ENCODE peak calls at places on chromosome 10, in four cellular contexts. C is stimulated activated CD8-positive, alpha-beta memory T cell treated with anti-CD3 and anti-CD28 coated beads, Interleukin-12 subunit alpha, Interleukin-12 subunit beta, amount 100 ng/mL, for 4 hours; T is HFFc6; L is nephron progenitor cell. K is an unnamed sample.

GRCh38 chr10:58352956-58353610 is 18.3 kb downstream of the UBE2D1 start:
- DNase-seq in C (no peak), T (no peak), L (no peak), K (no peak)

GRCh38 chr10:5811387-5811821 is 1.8 kb downstream of the GDI2 start:
- DNase-seq in C (no peak), T (peak), L (no peak), K (no peak)

GRCh38 chr10:118259288-118259906 is 82.7 kb downstream of the FAM204A start:
- DNase-seq in C (no peak), T (no peak), L (peak), K (no peak)

GRCh38 chr10:124587811-124588211 is 126.2 kb downstream of the LHPP start:
- DNase-seq in C (no peak), T (no peak), L (no peak), K (peak)

GRCh38 chr10:94626476-94626875 is 57.1 kb upstream of the CYP2C18 start:
- DNase-seq in C (no peak), T (no peak), L (no peak), K (no peak)

GRCh38 chr10:131825960-131826650 is 74.7 kb upstream of the PPP2R2D start:
- DNase-seq in C (no peak), T (no peak), L (no peak), K (peak)

GRCh38 chr10:19930936-19931859 is 115.0 kb downstream of the PLXDC2 start:
- DNase-seq in C (no peak), T (no peak), L (peak), K (no peak)

GRCh38 chr10:124092270-124093075 is 925 bp downstream of the CHST15 start:
- DNase-seq in C (no peak), T (peak), L (peak), K (peak)

GRCh38 chr10:125203186-125203800 is 42.9 kb upstream of the CTBP2 start:
- DNase-seq in C (no peak), T (no peak), L (no peak), K (no peak)

GRCh38 chr10:49742683-49743463 is 19.2 kb downstream of the OGDHL start:
- DNase-seq in C (no peak), T (no peak), L (no peak), K (no peak)

GRCh38 chr10:103445767-103446567 is 6.2 kb downstream of the CALHM2 start:
- DNase-seq in C (no peak), T (peak), L (no peak), K (no peak)

GRCh38 chr10:58582045-58582444 is 69.4 kb downstream of the BICC1 start:
- DNase-seq in C (no peak), T (no peak), L (no peak), K (no peak)

GRCh38 chr10:79431891-79432831 is 13.3 kb downstream of the ZCCHC24 start:
- DNase-seq in C (no peak), T (no peak), L (no peak), K (no peak)

GRCh38 chr10:102627446-102628293 is 16.6 kb upstream of the TRIM8 start:
- DNase-seq in C (no peak), T (peak), L (peak), K (peak)

GRCh38 chr10:7956508-7956907 is 98.0 kb upstream of the GATA3 start:
- DNase-seq in C (no peak), T (peak), L (no peak), K (no peak)

GRCh38 chr10:133126431-133127290 is 33.4 kb upstream of the KNDC1 start:
- DNase-seq in C (no peak), T (no peak), L (no peak), K (peak)

GRCh38 chr10:70736470-70736982 is 48.7 kb downstream of the TBATA start:
- DNase-seq in C (no peak), T (no peak), L (no peak), K (no peak)